ENCODE peak calls at places on chromosomes 5 and 9, in ten cellular contexts. E is GM23248; M is A549; J is effector memory CD4-positive, alpha-beta T cell; R is Peyer's patch; Q is CD4-positive, alpha-beta memory T cell; T is suprapubic skin; F is astrocyte; X is neural progenitor cell; K is adrenal gland. H is an unnamed sample. For H3K4me1, the result is how much of the 10 kb centered on the place peaks cover.

GRCh38 chr5:58482536-58482935 is 8.7 kb upstream of the GAPT start:
- DNase-seq in E (no peak), M (no peak), J (no peak), R (no peak), Q (no peak), T (no peak), F (no peak), X (no peak), K (no peak), H (no peak)

GRCh38 chr5:79399046-79399445 is 114.9 kb downstream of the HOMER1 start:
- DNase-seq in E (peak), M (no peak), J (no peak), R (no peak), Q (no peak), T (no peak), F (no peak), X (no peak), K (no peak), H (no peak)

GRCh38 chr5:57816108-57816507 is 333.5 kb upstream of the ACTBL2 start:
- DNase-seq in E (peak), M (peak), J (no peak), R (no peak), Q (no peak), T (no peak), F (peak), X (no peak), K (peak), H (peak)

GRCh38 chr5:35134278-35135030 is 86.7 kb upstream of the AGXT2 start:
- DNase-seq in E (peak), M (no peak), J (no peak), R (no peak), Q (no peak), T (no peak), F (no peak), X (no peak), K (no peak), H (no peak)

GRCh38 chr9:136791466-136792276 is 527 bp downstream of the TMEM141 start:
- DNase-seq in E (peak), M (no peak), J (peak), R (peak), Q (peak), T (peak), F (no peak), X (peak), K (peak), H (no peak)

GRCh38 chr9:19397845-19398244 is 11.0 kb upstream of the ACER2 start:
- DNase-seq in E (no peak), M (no peak), J (no peak), R (no peak), Q (no peak), T (no peak), F (no peak), X (no peak), K (no peak), H (no peak)

GRCh38 chr9:2163231-2163885 is 148.2 kb downstream of the SMARCA2 start:
- DNase-seq in E (no peak), M (no peak), J (no peak), R (no peak), Q (no peak), T (no peak), F (no peak), X (no peak), K (no peak), H (no peak)

GRCh38 chr5:139692605-139693340 is 44.6 kb downstream of the CXXC5 start:
- DNase-seq in E (no peak), M (no peak), J (no peak), R (no peak), Q (no peak), T (peak), F (no peak), X (peak), K (no peak), H (peak)

GRCh38 chr5:54009357-54009756 is 301.0 kb downstream of the ARL15 start:
- DNase-seq in E (no peak), M (no peak), J (no peak), R (no peak), Q (no peak), T (no peak), F (no peak), X (peak), K (no peak), H (no peak)

GRCh38 chr5:53126514-53126913 is 17.0 kb upstream of the MOCS2 start:
- DNase-seq in E (peak), M (no peak), J (no peak), R (no peak), Q (no peak), T (no peak), F (peak), X (no peak), K (no peak), H (no peak)

GRCh38 chr5:55865831-55866230 is 14.7 kb downstream of the IL31RA start:
- DNase-seq in E (peak), M (no peak), J (no peak), R (no peak), Q (no peak), T (no peak), F (peak), X (peak), K (no peak), H (no peak)

GRCh38 chr9:86500667-86501435 is 146.6 kb upstream of the TUT7 start:
- DNase-seq in E (peak), M (no peak), J (no peak), R (no peak), Q (no peak), T (no peak), F (peak), X (no peak), K (peak), H (no peak)

GRCh38 chr5:128053291-128053954 is 30.1 kb upstream of the SLC12A2 start:
- DNase-seq in E (no peak), M (no peak), J (no peak), R (no peak), Q (no peak), T (no peak), F (no peak), X (no peak), K (no peak), H (no peak)

GRCh38 chr5:35185518-35185917 is 44.8 kb downstream of the PRLR start:
- DNase-seq in E (no peak), M (no peak), J (no peak), R (no peak), Q (no peak), T (no peak), F (no peak), X (no peak), K (no peak), H (no peak)

GRCh38 chr9:93895535-93895934 is 59.6 kb downstream of the BARX1 start:
- DNase-seq in E (no peak), M (no peak), J (no peak), R (no peak), Q (no peak), T (peak), F (no peak), X (no peak), K (no peak), H (no peak)

GRCh38 chr9:131757549-131757948 is 17.7 kb upstream of the RAPGEF1 start:
- DNase-seq in E (no peak), M (no peak), J (no peak), R (no peak), Q (no peak), T (no peak), F (no peak), X (no peak), K (no peak), H (no peak)

GRCh38 chr5:175321927-175322532 is 122.0 kb downstream of the DRD1 start:
- DNase-seq in E (peak), M (peak), J (no peak), R (no peak), Q (peak), T (no peak), F (peak), X (peak), K (peak), H (no peak)

GRCh38 chr5:51987679-51988209 is 604.5 kb downstream of the ISL1 start:
- DNase-seq in E (no peak), M (no peak), J (no peak), R (no peak), Q (no peak), T (no peak), F (no peak), X (no peak), K (no peak), H (no peak)

GRCh38 chr5:32523625-32524024 is 61.7 kb upstream of the SUB1 start:
- DNase-seq in E (peak), M (no peak), J (no peak), R (no peak), Q (no peak), T (no peak), F (no peak), X (no peak), K (no peak), H (no peak)

GRCh38 chr9:109767404-109767803 is 12.6 kb upstream of the PALM2AKAP2 start:
- DNase-seq in E (no peak), M (no peak), J (no peak), R (no peak), Q (no peak), T (no peak), F (no peak), X (no peak), K (no peak), H (no peak)

GRCh38 chr9:111937301-111937700 is 40.7 kb downstream of the UGCG start:
- DNase-seq in E (no peak), M (no peak), J (no peak), R (no peak), Q (no peak), T (no peak), F (no peak), X (no peak), K (no peak), H (no peak)

GRCh38 chr5:80010754-80011392 is 19.8 kb upstream of the MTX3 start:
- DNase-seq in E (no peak), M (no peak), J (no peak), R (no peak), Q (no peak), T (no peak), F (no peak), X (no peak), K (no peak), H (no peak)

GRCh38 chr5:171957591-171958251 is 48.7 kb downstream of the FBXW11 start:
- DNase-seq in E (no peak), M (no peak), J (no peak), R (no peak), Q (peak), T (no peak), F (no peak), X (no peak), K (peak), H (no peak)

GRCh38 chr9:124222918-124223720 is 34.6 kb upstream of the NEK6 start:
- DNase-seq in E (peak), M (no peak), J (no peak), R (no peak), Q (no peak), T (peak), F (no peak), X (no peak), K (peak), H (no peak)

GRCh38 chr5:173969167-173970049 is 19.6 kb upstream of the C5orf47 start:
- DNase-seq in E (peak), M (peak), J (no peak), R (no peak), Q (no peak), T (no peak), F (peak), X (peak), K (no peak), H (no peak)

GRCh38 chr5:133863857-133864585 is 104.4 kb downstream of the C5orf15 start:
- DNase-seq in E (no peak), M (no peak), J (no peak), R (no peak), Q (no peak), T (no peak), F (no peak), X (no peak), K (no peak), H (peak)

GRCh38 chr5:133865113-133865512 is 103.3 kb downstream of the C5orf15 start:
- DNase-seq in E (no peak), M (no peak), J (no peak), R (no peak), Q (no peak), T (no peak), F (no peak), X (no peak), K (no peak), H (peak)

GRCh38 chr5:133866160-133866902 is 102.1 kb downstream of the C5orf15 start:
- DNase-seq in E (no peak), M (no peak), J (no peak), R (no peak), Q (no peak), T (no peak), F (no peak), X (no peak), K (no peak), H (peak)

GRCh38 chr5:133866903-133867245 is 101.6 kb downstream of the C5orf15 start:
- DNase-seq in E (no peak), M (no peak), J (no peak), R (no peak), Q (no peak), T (no peak), F (no peak), X (no peak), K (no peak), H (no peak)

DNA sequence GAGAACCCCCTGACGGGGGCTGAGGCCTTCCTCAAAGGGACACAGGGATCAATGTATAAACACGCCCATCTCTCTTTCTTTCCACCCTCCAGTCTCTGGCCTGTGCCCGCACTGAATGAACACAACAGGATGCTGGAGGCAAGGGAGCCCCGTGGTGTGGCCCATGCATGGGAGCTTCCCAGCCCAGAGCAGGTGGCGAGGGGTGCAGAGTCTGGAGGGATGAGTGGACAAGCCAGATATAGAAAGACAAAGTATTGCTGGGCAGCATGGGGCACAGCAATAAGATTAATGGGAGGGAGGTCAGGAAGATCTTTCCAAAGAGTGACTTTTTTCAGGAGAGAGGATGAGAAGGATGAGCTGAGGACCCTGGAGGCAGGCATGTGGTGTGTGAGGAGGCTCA is 103.7 kb downstream of the C5orf15 start:
- DNase-seq in E (no peak), M (no peak), J (no peak), R (no peak), Q (no peak), T (no peak), F (no peak), X (no peak), K (no peak), H (peak)
- H3K4me1 ChIP-seq in E (under half), M (under half), J (under half), R (under half), Q (under half), T (under half), F (under half), X (under half), K (under half), H (under half)

GRCh38 chr9:133963166-133963565 is 29.0 kb downstream of the VAV2 start:
- DNase-seq in E (no peak), M (no peak), J (no peak), R (no peak), Q (no peak), T (no peak), F (no peak), X (no peak), K (no peak), H (peak)
- H3K4me1 ChIP-seq in E (under half), M (under half), J (under half), R (under half), Q (under half), T (under half), F (under half), X (under half), K (under half), H (under half)

DNA sequence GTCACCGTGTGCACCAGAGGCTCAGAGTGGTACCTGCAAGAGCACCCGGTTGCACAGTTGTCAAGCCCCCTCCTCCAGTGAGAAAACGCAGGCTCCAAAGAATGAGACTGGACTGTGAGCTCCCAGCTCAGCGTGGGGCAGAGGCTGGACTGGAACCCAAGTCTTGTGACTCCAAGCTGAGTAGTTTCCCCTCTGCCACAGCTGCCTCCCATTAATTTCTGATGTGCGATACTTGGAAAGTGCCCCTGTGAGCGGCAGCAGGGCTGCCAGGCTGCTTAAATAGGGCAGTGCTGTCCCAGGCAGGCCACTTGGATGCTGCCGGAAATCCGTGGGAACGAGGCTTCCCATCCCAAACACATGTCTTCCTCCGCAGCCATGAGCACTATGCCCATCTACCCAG is 62.2 kb upstream of the ANGPTL2 start:
- DNase-seq in E (peak), M (no peak), J (no peak), R (no peak), Q (no peak), T (no peak), F (no peak), X (no peak), K (no peak), H (peak)
- H3K4me1 ChIP-seq in E (under half), M (under half), J (under half), R (under half), Q (under half), T (under half), F (under half), X (under half), K (under half), H (under half)

DNA sequence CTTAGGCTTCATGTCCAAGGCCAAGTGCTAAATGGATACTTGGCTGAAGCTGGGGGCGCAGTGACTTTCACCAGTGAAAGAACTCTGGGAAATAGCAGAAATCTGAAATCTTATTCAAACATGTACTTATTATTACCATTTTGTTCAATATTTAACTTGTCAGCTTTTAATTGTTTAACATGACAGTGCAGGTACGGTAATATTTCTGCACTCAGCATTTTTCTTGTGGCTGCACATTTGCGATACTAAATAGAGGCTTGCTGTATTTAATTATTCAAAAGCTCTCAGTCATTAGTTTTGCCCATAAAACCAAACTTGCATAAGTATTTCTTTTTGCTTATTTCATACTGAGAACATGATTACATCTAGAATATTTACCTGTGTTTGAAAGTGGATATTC is 31.7 kb downstream of the GALNT12 start:
- DNase-seq in E (no peak), M (no peak), J (no peak), R (no peak), Q (no peak), T (no peak), F (no peak), X (no peak), K (no peak), H (no peak)
- H3K4me1 ChIP-seq in E (under half), M (under half), J (under half), R (under half), Q (under half), T (under half), F (under half), X (under half), K (under half), H (under half)

GRCh38 chr9:83930881-83931280 is 9.6 kb upstream of the KIF27 start:
- DNase-seq in E (no peak), M (no peak), J (no peak), R (no peak), Q (no peak), T (no peak), F (no peak), X (no peak), K (no peak), H (no peak)
- H3K4me1 ChIP-seq in E (under half), M (under half), J (under half), R (under half), Q (under half), T (under half), F (under half), X (under half), K (under half), H (under half)

DNA sequence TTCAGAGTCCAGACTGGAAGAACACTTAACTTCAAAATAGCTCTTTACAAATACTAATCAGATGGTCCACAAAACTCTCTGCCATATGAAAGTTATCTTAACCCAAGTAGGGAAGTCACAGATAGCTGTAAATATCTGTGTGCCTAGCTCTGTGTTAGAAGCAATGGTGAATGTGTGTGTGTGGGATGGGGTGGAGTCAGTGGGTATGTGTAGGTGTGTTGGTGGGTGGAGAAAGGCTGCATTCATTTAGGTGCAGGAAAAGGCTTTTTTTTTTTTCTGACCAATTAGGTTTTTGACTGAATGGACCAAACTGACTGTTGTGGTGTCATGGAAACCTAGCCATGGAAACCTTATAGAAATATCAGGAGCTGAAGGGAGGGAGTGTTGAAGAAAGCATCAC is 156.1 kb upstream of the NR3C1 start:
- DNase-seq in E (no peak), M (no peak), J (no peak), R (no peak), Q (no peak), T (no peak), F (no peak), X (no peak), K (no peak), H (no peak)
- H3K4me1 ChIP-seq in E (under half), M (half or more), J (under half), R (under half), Q (under half), T (under half), F (under half), X (under half), K (under half), H (under half)

DNA sequence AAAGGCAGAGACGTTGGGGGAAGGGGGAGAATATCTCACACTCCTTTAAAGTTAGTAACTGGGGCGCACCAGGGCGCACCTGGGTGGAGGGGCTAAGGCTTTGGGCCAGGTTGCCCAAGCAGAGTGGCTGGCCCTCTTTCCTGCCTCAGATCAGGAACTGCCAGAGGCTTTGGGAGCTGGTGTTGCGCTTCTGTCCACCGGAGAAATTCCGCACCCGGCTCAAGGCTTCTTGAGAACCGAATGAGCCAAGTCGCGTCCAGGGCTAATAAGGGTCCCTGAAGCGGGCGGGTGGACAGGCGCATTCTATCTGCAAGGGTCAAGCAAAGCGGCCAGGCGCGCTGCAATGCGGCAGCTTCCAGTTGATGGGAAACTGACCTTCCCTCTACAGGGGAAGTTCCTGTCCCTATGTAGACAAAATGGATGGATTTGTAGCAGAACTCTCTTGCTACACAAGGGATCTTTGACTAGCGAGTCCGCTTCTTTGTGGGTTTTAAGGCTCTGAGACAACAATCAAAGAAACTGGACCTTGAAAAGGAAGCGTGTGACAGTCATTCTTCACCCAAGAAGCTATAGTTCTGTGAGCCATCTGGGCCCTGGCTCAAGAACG is 5.5 kb downstream of the PAX5 start:
- DNase-seq in E (no peak), M (no peak), J (no peak), R (no peak), Q (no peak), T (no peak), F (no peak), X (peak), K (no peak), H (no peak)
- H3K4me1 ChIP-seq in E (under half), M (under half), J (under half), R (under half), Q (half or more), T (half or more), F (under half), X (under half), K (under half), H (under half)